ENCODE peak calls at places on chromosomes 12 and 14, in ten cellular contexts. One of them, this sample, is unnamed.

GRCh38 chr12:53219116-53219955 is 12.3 kb upstream of the ITGB7 start:
- DNase-seq in brain microvascular endothelial cell: peak
- DNase-seq in RWPE1: no peak
- DNase-seq in H9: peak
- DNase-seq in choroid plexus epithelial cell: peak
- DNase-seq in progenitor cell of endocrine pancreas: no peak
- DNase-seq in GM13977: peak
- DNase-seq in AG04449: no peak
- DNase-seq in cardiac muscle cell: peak
- DNase-seq in GM20000: peak
- DNase-seq in this sample: no peak

GRCh38 chr12:11765421-11765816 is 115.9 kb downstream of the ETV6 start:
- DNase-seq in brain microvascular endothelial cell: no peak
- DNase-seq in RWPE1: no peak
- DNase-seq in H9: no peak
- DNase-seq in choroid plexus epithelial cell: no peak
- DNase-seq in progenitor cell of endocrine pancreas: no peak
- DNase-seq in GM13977: no peak
- DNase-seq in AG04449: no peak
- DNase-seq in cardiac muscle cell: peak
- DNase-seq in GM20000: no peak
- DNase-seq in this sample: no peak

GRCh38 chr12:1859643-1860042 is 39.3 kb downstream of the LRTM2 start:
- DNase-seq in brain microvascular endothelial cell: peak
- DNase-seq in RWPE1: no peak
- DNase-seq in H9: peak
- DNase-seq in choroid plexus epithelial cell: peak
- DNase-seq in progenitor cell of endocrine pancreas: no peak
- DNase-seq in GM13977: no peak
- DNase-seq in AG04449: no peak
- DNase-seq in cardiac muscle cell: no peak
- DNase-seq in GM20000: no peak
- DNase-seq in this sample: no peak

GRCh38 chr12:89250648-89251047 is 101.7 kb downstream of the DUSP6 start:
- DNase-seq in brain microvascular endothelial cell: no peak
- DNase-seq in RWPE1: no peak
- DNase-seq in H9: no peak
- DNase-seq in choroid plexus epithelial cell: no peak
- DNase-seq in progenitor cell of endocrine pancreas: no peak
- DNase-seq in GM13977: no peak
- DNase-seq in AG04449: no peak
- DNase-seq in cardiac muscle cell: no peak
- DNase-seq in GM20000: no peak
- DNase-seq in this sample: no peak

GRCh38 chr12:68435816-68436215 is 103.7 kb upstream of the MDM1 start:
- DNase-seq in brain microvascular endothelial cell: no peak
- DNase-seq in RWPE1: no peak
- DNase-seq in H9: no peak
- DNase-seq in choroid plexus epithelial cell: peak
- DNase-seq in progenitor cell of endocrine pancreas: no peak
- DNase-seq in GM13977: no peak
- DNase-seq in AG04449: no peak
- DNase-seq in cardiac muscle cell: peak
- DNase-seq in GM20000: no peak
- DNase-seq in this sample: no peak

GRCh38 chr14:32468955-32469354 is 139.9 kb downstream of the AKAP6 start:
- DNase-seq in brain microvascular endothelial cell: peak
- DNase-seq in RWPE1: peak
- DNase-seq in H9: no peak
- DNase-seq in choroid plexus epithelial cell: peak
- DNase-seq in progenitor cell of endocrine pancreas: no peak
- DNase-seq in GM13977: no peak
- DNase-seq in AG04449: peak
- DNase-seq in cardiac muscle cell: peak
- DNase-seq in GM20000: no peak
- DNase-seq in this sample: no peak

GRCh38 chr14:67515386-67516079 is 17.6 kb upstream of the PLEKHH1 start:
- DNase-seq in brain microvascular endothelial cell: no peak
- DNase-seq in RWPE1: no peak
- DNase-seq in H9: peak
- DNase-seq in choroid plexus epithelial cell: no peak
- DNase-seq in progenitor cell of endocrine pancreas: no peak
- DNase-seq in GM13977: peak
- DNase-seq in AG04449: no peak
- DNase-seq in cardiac muscle cell: peak
- DNase-seq in GM20000: peak
- DNase-seq in this sample: peak

GRCh38 chr12:122368361-122369073 is 54.0 kb downstream of the CLIP1 start:
- DNase-seq in brain microvascular endothelial cell: peak
- DNase-seq in RWPE1: no peak
- DNase-seq in H9: no peak
- DNase-seq in choroid plexus epithelial cell: peak
- DNase-seq in progenitor cell of endocrine pancreas: no peak
- DNase-seq in GM13977: no peak
- DNase-seq in AG04449: no peak
- DNase-seq in cardiac muscle cell: peak
- DNase-seq in GM20000: no peak
- DNase-seq in this sample: no peak

GRCh38 chr12:63994704-63995103 is 150.2 kb downstream of the SRGAP1 start:
- DNase-seq in brain microvascular endothelial cell: no peak
- DNase-seq in RWPE1: no peak
- DNase-seq in H9: no peak
- DNase-seq in choroid plexus epithelial cell: peak
- DNase-seq in progenitor cell of endocrine pancreas: no peak
- DNase-seq in GM13977: no peak
- DNase-seq in AG04449: no peak
- DNase-seq in cardiac muscle cell: no peak
- DNase-seq in GM20000: no peak
- DNase-seq in this sample: peak

GRCh38 chr12:81095470-81096232 is 17.8 kb downstream of the ACSS3 start:
- DNase-seq in brain microvascular endothelial cell: peak
- DNase-seq in RWPE1: no peak
- DNase-seq in H9: no peak
- DNase-seq in choroid plexus epithelial cell: peak
- DNase-seq in progenitor cell of endocrine pancreas: no peak
- DNase-seq in GM13977: no peak
- DNase-seq in AG04449: no peak
- DNase-seq in cardiac muscle cell: peak
- DNase-seq in GM20000: no peak
- DNase-seq in this sample: no peak

GRCh38 chr12:43957732-43958131 is 121.9 kb downstream of the TMEM117 start:
- DNase-seq in brain microvascular endothelial cell: peak
- DNase-seq in RWPE1: peak
- DNase-seq in H9: no peak
- DNase-seq in choroid plexus epithelial cell: peak
- DNase-seq in progenitor cell of endocrine pancreas: no peak
- DNase-seq in GM13977: peak
- DNase-seq in AG04449: peak
- DNase-seq in cardiac muscle cell: peak
- DNase-seq in GM20000: peak
- DNase-seq in this sample: peak
- TF ChIP-seq CTCF in brain microvascular endothelial cell: peak
- TF ChIP-seq CTCF in RWPE1: peak
- TF ChIP-seq CTCF in H9: peak
- TF ChIP-seq CTCF in choroid plexus epithelial cell: peak
- TF ChIP-seq CTCF in progenitor cell of endocrine pancreas: peak
- TF ChIP-seq CTCF in GM13977: peak
- TF ChIP-seq CTCF in AG04449: peak
- TF ChIP-seq CTCF in cardiac muscle cell: peak
- TF ChIP-seq CTCF in GM20000: peak
- TF ChIP-seq CTCF in this sample: peak

GRCh38 chr12:131607658-131608447 is 103.0 kb upstream of the SFSWAP start:
- DNase-seq in brain microvascular endothelial cell: no peak
- DNase-seq in RWPE1: no peak
- DNase-seq in H9: no peak
- DNase-seq in choroid plexus epithelial cell: no peak
- DNase-seq in progenitor cell of endocrine pancreas: no peak
- DNase-seq in GM13977: peak
- DNase-seq in AG04449: no peak
- DNase-seq in cardiac muscle cell: no peak
- DNase-seq in GM20000: peak
- DNase-seq in this sample: no peak
- TF ChIP-seq CTCF in brain microvascular endothelial cell: no peak
- TF ChIP-seq CTCF in RWPE1: no peak
- TF ChIP-seq CTCF in H9: no peak
- TF ChIP-seq CTCF in choroid plexus epithelial cell: no peak
- TF ChIP-seq CTCF in progenitor cell of endocrine pancreas: no peak
- TF ChIP-seq CTCF in GM13977: no peak
- TF ChIP-seq CTCF in AG04449: no peak
- TF ChIP-seq CTCF in cardiac muscle cell: no peak
- TF ChIP-seq CTCF in GM20000: no peak
- TF ChIP-seq CTCF in this sample: no peak

DNA sequence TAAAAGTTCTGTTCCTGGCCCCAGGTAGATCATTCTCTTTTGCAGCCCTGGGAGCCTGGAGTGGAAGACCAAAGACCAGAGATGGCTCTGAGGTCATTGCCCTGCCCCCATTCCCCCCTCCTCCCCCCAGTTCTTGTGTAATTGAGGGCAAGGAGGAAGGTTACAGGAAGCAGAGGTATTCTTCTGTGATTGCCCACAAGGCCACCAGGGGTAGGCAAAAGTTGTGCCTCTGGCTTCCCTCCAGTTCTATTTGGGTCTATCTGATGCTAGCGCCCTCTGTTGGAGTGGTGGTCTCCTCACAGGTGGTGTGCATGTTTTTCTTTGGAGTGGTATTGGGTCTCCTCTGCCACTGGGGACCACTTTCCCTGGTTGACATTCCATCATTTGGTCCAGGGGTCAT is 41.2 kb upstream of the CRY1 start:
- DNase-seq in brain microvascular endothelial cell: no peak
- DNase-seq in RWPE1: no peak
- DNase-seq in H9: peak
- DNase-seq in choroid plexus epithelial cell: no peak
- DNase-seq in progenitor cell of endocrine pancreas: no peak
- DNase-seq in GM13977: no peak
- DNase-seq in AG04449: no peak
- DNase-seq in cardiac muscle cell: peak
- DNase-seq in GM20000: no peak
- DNase-seq in this sample: peak
- TF ChIP-seq CTCF in brain microvascular endothelial cell: peak
- TF ChIP-seq CTCF in RWPE1: no peak
- TF ChIP-seq CTCF in H9: peak
- TF ChIP-seq CTCF in choroid plexus epithelial cell: peak
- TF ChIP-seq CTCF in progenitor cell of endocrine pancreas: peak
- TF ChIP-seq CTCF in GM13977: peak
- TF ChIP-seq CTCF in AG04449: peak
- TF ChIP-seq CTCF in cardiac muscle cell: peak
- TF ChIP-seq CTCF in GM20000: no peak
- TF ChIP-seq CTCF in this sample: peak

DNA sequence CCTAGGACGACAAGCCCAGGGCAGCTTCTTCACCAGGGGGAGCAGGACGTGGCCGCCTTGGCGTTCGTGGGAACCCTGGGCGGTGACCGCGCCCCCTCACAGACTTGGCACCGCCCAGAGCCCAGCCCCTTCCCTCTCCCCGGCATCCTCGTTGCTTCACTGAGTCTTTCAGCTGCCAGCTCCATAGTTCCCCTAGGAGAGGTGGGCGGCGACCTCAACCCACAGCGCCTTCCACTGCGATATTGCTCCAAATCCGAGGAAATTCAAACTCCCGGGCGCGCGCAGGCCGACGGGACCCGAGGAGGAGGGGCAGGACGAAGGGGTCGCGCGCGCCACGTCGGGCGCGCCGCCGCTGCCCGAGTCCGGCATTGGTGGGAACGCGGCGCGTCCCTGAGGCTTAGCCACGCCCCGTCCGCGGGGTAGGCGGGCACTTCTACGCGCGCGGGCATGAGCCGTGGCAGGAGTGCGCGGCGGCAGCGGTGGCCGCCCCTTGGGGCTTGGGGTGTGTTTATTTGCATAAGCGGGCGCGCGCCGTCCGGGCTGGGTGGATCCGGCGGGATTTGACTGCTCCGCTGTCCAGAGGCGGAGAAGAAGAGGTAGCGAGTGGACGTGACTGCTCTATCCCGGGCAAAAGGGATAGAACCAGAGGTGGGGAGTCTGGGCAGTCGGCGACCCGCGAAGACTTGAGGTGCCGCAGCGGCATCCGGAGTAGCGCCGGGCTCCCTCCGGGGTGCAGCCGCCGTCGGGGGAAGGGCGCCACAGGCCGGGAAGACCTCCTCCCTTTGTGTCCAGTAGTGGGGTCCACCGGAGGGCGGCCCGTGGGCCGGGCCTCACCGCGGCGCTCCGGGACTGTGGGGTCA is at the start of the genes APAF1 and IKBIP:
- DNase-seq in brain microvascular endothelial cell: peak
- DNase-seq in RWPE1: peak
- DNase-seq in H9: peak
- DNase-seq in choroid plexus epithelial cell: peak
- DNase-seq in progenitor cell of endocrine pancreas: peak
- DNase-seq in GM13977: peak
- DNase-seq in AG04449: peak
- DNase-seq in cardiac muscle cell: peak
- DNase-seq in GM20000: peak
- DNase-seq in this sample: peak
- TF ChIP-seq CTCF in brain microvascular endothelial cell: peak
- TF ChIP-seq CTCF in RWPE1: no peak
- TF ChIP-seq CTCF in H9: no peak
- TF ChIP-seq CTCF in choroid plexus epithelial cell: no peak
- TF ChIP-seq CTCF in progenitor cell of endocrine pancreas: no peak
- TF ChIP-seq CTCF in GM13977: no peak
- TF ChIP-seq CTCF in AG04449: peak
- TF ChIP-seq CTCF in cardiac muscle cell: no peak
- TF ChIP-seq CTCF in GM20000: no peak
- TF ChIP-seq CTCF in this sample: no peak

DNA sequence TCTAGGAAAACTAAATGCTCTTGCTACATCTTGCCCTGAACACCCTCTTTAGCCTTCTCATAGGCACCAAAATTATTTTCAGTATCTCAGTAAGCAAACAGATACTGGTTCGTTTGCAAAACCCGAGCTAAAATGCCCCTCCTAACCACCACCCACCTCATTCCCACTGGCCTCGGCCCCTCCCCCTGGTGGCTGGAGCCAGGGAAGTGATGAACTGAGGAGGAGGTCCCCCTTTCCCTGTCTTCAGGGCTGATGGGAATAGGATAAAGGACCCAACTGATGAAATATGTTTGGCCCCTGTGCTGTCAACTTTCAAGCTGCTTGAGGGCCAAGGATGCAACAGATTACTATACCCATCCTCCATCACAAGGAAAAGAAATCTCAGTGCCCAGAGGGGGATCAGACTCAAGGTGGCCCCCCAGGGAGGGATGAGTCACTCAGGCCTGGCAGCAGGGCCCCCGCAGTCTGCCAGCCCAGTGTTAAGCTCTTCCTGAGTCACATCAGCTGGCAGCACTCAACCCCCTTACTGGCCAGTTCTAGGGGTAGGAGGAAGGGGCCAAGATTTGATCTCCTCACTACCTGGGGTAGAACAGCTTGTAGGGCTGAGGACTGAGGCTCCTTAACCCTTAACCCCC is 1.7 kb downstream of the ANKRD52 start:
- DNase-seq in brain microvascular endothelial cell: no peak
- DNase-seq in RWPE1: no peak
- DNase-seq in H9: peak
- DNase-seq in choroid plexus epithelial cell: peak
- DNase-seq in progenitor cell of endocrine pancreas: no peak
- DNase-seq in GM13977: no peak
- DNase-seq in AG04449: no peak
- DNase-seq in cardiac muscle cell: peak
- DNase-seq in GM20000: no peak
- DNase-seq in this sample: no peak
- TF ChIP-seq CTCF in brain microvascular endothelial cell: peak
- TF ChIP-seq CTCF in RWPE1: no peak
- TF ChIP-seq CTCF in H9: peak
- TF ChIP-seq CTCF in choroid plexus epithelial cell: peak
- TF ChIP-seq CTCF in progenitor cell of endocrine pancreas: no peak
- TF ChIP-seq CTCF in GM13977: no peak
- TF ChIP-seq CTCF in AG04449: peak
- TF ChIP-seq CTCF in cardiac muscle cell: peak
- TF ChIP-seq CTCF in GM20000: no peak
- TF ChIP-seq CTCF in this sample: peak

This sample was measured in BE2C.